ENCODE peak calls at places on chromosomes 4 and X, in seven cellular contexts. Q, L, M, X, V, I and N are unnamed samples. For H3K36me3, the result is how much of the 10 kb centered on the place peaks cover.

GRCh38 chr4:88097301-88097700 is 61.1 kb downstream of the ABCG2 start:
- DNase-seq in Q (no peak), L (no peak), M (no peak), X (no peak), V (no peak), I (no peak), N (no peak)

GRCh38 chr4:179307297-179308136 is 1865.3 kb upstream of the AGA start:
- DNase-seq in Q (no peak), L (peak), M (peak), X (no peak), V (no peak), I (no peak), N (no peak)

GRCh38 chr4:172692701-172693100 is 475.9 kb upstream of the GALNT7 start:
- DNase-seq in Q (no peak), L (no peak), M (no peak), X (no peak), V (no peak), I (no peak), N (no peak)

GRCh38 chr4:4247711-4248035 is 350 bp downstream of the TMEM128 start:
- DNase-seq in Q (no peak), L (no peak), M (no peak), X (no peak), V (no peak), I (no peak), N (no peak)

GRCh38 chr4:74006009-74006476 is 7.6 kb upstream of the CXCL5 start:
- DNase-seq in Q (no peak), L (no peak), M (no peak), X (no peak), V (no peak), I (no peak), N (no peak)

GRCh38 chrX:109261279-109261678 is 220.6 kb downstream of the GUCY2F start:
- DNase-seq in Q (no peak), L (no peak), M (no peak), X (no peak), V (no peak), I (no peak), N (no peak)

GRCh38 chr4:12852338-12853307 is 631.5 kb downstream of the RAB28 start:
- DNase-seq in Q (no peak), L (no peak), M (peak), X (no peak), V (no peak), I (no peak), N (no peak)

GRCh38 chr4:1208266-1208961 is 36.0 kb upstream of the SPON2 start:
- DNase-seq in Q (peak), L (no peak), M (no peak), X (peak), V (peak), I (no peak), N (no peak)

GRCh38 chr4:86686741-86687140 is 92.6 kb downstream of the PTPN13 start:
- DNase-seq in Q (no peak), L (no peak), M (no peak), X (no peak), V (no peak), I (no peak), N (no peak)

GRCh38 chr4:2996437-2996836 is 33.1 kb downstream of the GRK4 start:
- DNase-seq in Q (no peak), L (no peak), M (no peak), X (no peak), V (no peak), I (no peak), N (no peak)

GRCh38 chr4:68617003-68617698 is 41.0 kb upstream of the UGT2B17 start:
- DNase-seq in Q (no peak), L (no peak), M (no peak), X (no peak), V (no peak), I (no peak), N (no peak)

GRCh38 chrX:14528629-14529287 is 578 bp upstream of the GLRA2 start:
- DNase-seq in Q (peak), L (peak), M (peak), X (peak), V (peak), I (peak), N (no peak)

GRCh38 chr4:138407329-138407728 is 165.2 kb upstream of the SLC7A11 start:
- DNase-seq in Q (no peak), L (no peak), M (no peak), X (no peak), V (no peak), I (no peak), N (no peak)

GRCh38 chrX:68503830-68504229 is 5.0 kb downstream of the YIPF6 start:
- DNase-seq in Q (no peak), L (no peak), M (no peak), X (no peak), V (no peak), I (no peak), N (no peak)

GRCh38 chrX:68498044-68498507 is 775 bp upstream of the YIPF6 start:
- DNase-seq in Q (no peak), L (no peak), M (no peak), X (no peak), V (no peak), I (no peak), N (no peak)

GRCh38 chrX:68504237-68504636 is 5.4 kb downstream of the YIPF6 start:
- DNase-seq in Q (no peak), L (no peak), M (no peak), X (no peak), V (no peak), I (no peak), N (no peak)

GRCh38 chrX:68500105-68500504 is 1.3 kb downstream of the YIPF6 start:
- DNase-seq in Q (no peak), L (no peak), M (no peak), X (no peak), V (no peak), I (no peak), N (no peak)

DNA sequence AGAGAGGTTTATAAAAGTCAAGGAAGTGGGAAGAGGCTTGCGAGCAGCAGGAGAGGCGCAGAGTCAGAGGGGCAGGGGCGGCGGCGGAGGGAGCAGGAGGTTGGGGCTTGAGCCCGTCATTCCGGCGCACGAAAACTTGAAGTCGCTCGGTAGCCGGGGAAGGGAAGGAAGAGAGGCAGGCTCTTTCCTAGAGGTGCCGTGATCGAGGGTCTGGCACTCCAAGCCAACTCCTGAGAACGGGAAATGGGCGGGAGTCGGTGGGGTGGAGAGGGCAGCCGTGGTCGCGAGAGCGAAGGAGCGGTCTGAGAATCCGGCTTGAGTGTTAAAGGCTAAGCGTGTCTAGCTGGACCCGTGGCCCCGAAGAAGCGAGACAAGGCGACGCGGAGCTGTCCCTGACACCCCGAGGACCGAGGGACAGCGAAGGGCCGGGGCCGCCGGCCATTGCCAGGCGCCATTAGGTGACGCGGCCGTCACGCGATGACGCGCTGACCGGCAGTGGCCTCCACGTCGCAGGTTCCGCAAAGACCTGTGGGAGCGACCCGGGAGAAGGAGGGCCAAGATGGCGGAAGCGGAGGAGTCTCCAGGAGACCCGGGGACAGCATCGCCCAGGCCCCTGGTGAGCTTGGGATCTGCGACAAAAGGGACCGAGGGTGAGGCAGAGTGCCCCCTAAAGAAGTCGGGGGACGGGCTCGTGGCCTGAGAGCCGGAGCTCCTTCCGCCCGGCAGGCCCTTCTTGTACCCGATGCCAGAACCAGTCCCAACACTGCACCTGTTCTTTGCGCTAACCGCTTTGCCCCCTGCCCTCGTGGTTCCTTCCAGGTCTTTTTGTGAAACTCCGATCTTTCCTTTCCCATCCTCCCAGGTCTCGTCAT is at the start of gene YIPF6:
- DNase-seq in Q (peak), L (peak), M (peak), X (peak), V (peak), I (peak), N (peak)
- TF ChIP-seq POLR2A in Q (no peak), L (peak), M (peak), X (peak), V (peak), I (no peak), N (no peak)

GRCh38 chr4:8221476-8221875 is 22.4 kb downstream of the SH3TC1 start:
- DNase-seq in Q (no peak), L (no peak), M (no peak), X (no peak), V (no peak), I (no peak), N (no peak)
- H3K36me3 ChIP-seq in Q (under half), L (under half), M (under half), X (half or more), V (under half), I (half or more), N (under half)

DNA sequence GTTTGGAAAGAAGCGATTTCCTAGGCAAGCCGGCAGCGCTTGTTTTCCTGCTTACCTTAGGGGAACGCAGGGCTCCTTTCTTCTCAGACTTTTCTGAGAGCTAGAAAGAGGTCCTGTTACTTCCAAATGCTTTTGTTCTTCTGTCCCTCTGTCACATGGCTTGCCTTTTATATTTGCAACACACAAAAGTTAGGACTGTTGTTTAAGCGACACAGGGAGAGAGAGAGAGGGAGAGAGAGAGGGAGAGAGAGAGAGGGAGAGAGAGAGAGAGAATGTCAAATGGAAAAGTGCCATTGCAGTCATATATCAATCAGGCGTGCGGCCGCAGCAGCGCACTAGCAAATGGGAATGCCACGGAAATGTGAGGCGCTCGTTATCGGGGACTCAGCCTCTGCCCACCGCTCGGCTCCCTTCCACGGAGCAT is at the start of gene NDP:
- DNase-seq in Q (no peak), L (no peak), M (no peak), X (no peak), V (no peak), I (no peak), N (no peak)
- TF ChIP-seq POLR2AphosphoS5 in Q (no peak), L (no peak), M (no peak), X (no peak), V (no peak), I (no peak), N (no peak)

GRCh38 chrX:130165181-130165702 is 399 bp downstream of the AIFM1 start:
- DNase-seq in Q (no peak), L (no peak), M (no peak), X (no peak), V (no peak), I (no peak), N (peak)

GRCh38 chrX:130167040-130167439 is 1.4 kb upstream of the AIFM1 start:
- DNase-seq in Q (no peak), L (no peak), M (no peak), X (no peak), V (no peak), I (no peak), N (no peak)

GRCh38 chrX:130163350-130163851 is 2.2 kb downstream of the AIFM1 start:
- DNase-seq in Q (no peak), L (no peak), M (no peak), X (no peak), V (no peak), I (no peak), N (no peak)

GRCh38 chrX:130166503-130166777 is 799 bp upstream of the AIFM1 start:
- DNase-seq in Q (no peak), L (no peak), M (no peak), X (no peak), V (no peak), I (no peak), N (no peak)

GRCh38 chrX:130165703-130166502 is at the start of gene AIFM1:
- DNase-seq in Q (peak), L (peak), M (peak), X (peak), V (peak), I (peak), N (peak)
- TF ChIP-seq POLR2A in Q (no peak), L (peak), M (peak), X (peak), V (peak), I (no peak), N (peak)

GRCh38 chr4:5728451-5728850 is 17.4 kb downstream of the EVC start:
- DNase-seq in Q (no peak), L (no peak), M (no peak), X (no peak), V (no peak), I (no peak), N (no peak)

GRCh38 chr4:5732158-5732557 is 21.2 kb downstream of the EVC start:
- DNase-seq in Q (no peak), L (no peak), M (no peak), X (no peak), V (no peak), I (no peak), N (no peak)

GRCh38 chr4:5730993-5731975 is 20.3 kb downstream of the EVC start:
- DNase-seq in Q (no peak), L (no peak), M (no peak), X (no peak), V (no peak), I (no peak), N (no peak)

GRCh38 chr4:5734841-5735240 is 23.8 kb downstream of the EVC start:
- DNase-seq in Q (no peak), L (no peak), M (no peak), X (peak), V (no peak), I (no peak), N (no peak)

DNA sequence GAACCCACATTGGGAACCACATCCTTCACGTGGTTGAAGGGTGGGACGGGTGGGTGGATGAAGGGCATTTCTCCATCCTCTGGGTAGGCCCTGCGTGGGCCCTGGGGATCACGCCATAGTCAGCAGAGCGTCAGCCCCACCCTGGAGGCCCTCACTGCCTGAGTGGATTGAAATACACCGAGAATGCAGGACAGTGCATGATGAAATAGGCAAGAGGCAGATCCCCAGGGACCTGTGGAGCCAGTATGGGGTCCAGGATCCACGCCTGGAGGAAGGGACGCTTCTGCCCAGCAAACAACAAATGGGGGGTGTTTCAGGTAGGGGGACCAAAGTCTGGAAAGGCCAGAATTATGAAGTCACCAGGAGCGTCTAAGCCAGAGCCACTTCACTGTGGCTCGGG is 19.4 kb downstream of the EVC start:
- DNase-seq in Q (no peak), L (no peak), M (no peak), X (no peak), V (no peak), I (no peak), N (no peak)
- H3K36me3 ChIP-seq in Q (half or more), L (under half), M (under half), X (under half), V (under half), I (half or more), N (under half)

GRCh38 chrX:45762699-45763647 is 562.3 kb upstream of the DIPK2B start:
- DNase-seq in Q (no peak), L (no peak), M (no peak), X (no peak), V (no peak), I (no peak), N (no peak)

GRCh38 chrX:45765281-45765680 is 564.6 kb upstream of the DIPK2B start:
- DNase-seq in Q (no peak), L (no peak), M (no peak), X (no peak), V (no peak), I (no peak), N (no peak)

GRCh38 chrX:45768666-45769065 is 568.0 kb upstream of the DIPK2B start:
- DNase-seq in Q (no peak), L (no peak), M (no peak), X (no peak), V (no peak), I (no peak), N (no peak)

GRCh38 chrX:45767021-45767491 is 566.4 kb upstream of the DIPK2B start:
- DNase-seq in Q (no peak), L (no peak), M (no peak), X (no peak), V (no peak), I (no peak), N (no peak)

GRCh38 chrX:45765726-45766125 is 565.0 kb upstream of the DIPK2B start:
- DNase-seq in Q (no peak), L (no peak), M (no peak), X (no peak), V (no peak), I (no peak), N (no peak)
- TF ChIP-seq POLR2AphosphoS5 in Q (no peak), L (no peak), M (no peak), X (no peak), V (no peak), I (no peak), N (no peak)

GRCh38 chr4:66991521-66991920 is 553.8 kb downstream of the CENPC start:
- DNase-seq in Q (no peak), L (no peak), M (no peak), X (no peak), V (no peak), I (no peak), N (no peak)
- TF ChIP-seq POLR2A in Q (no peak), L (no peak), M (no peak), X (no peak), V (no peak), I (no peak), N (no peak)

GRCh38 chr4:38046735-38047487 is 86.7 kb downstream of the PTTG2 start:
- DNase-seq in Q (no peak), L (no peak), M (no peak), X (no peak), V (no peak), I (no peak), N (no peak)
- H3K36me3 ChIP-seq in Q (under half), L (under half), M (under half), X (half or more), V (under half), I (half or more), N (under half)